ENCODE peak calls at places on chromosome 17, in seven cellular contexts. B is IMR-90, J is A549, Z is SK-N-SH, P is K562, L is HepG2, F is GM12878. V is an unnamed sample.

GRCh38 chr17:77478281-77478680 is 337.5 kb downstream of the SEC14L1 start:
- DNase-seq in B (no peak), J (no peak), P (no peak), Z (no peak), F (no peak), L (no peak), V (no peak)

GRCh38 chr17:40034426-40035161 is 19.4 kb downstream of the CSF3 start:
- DNase-seq in J (no peak), L (no peak), F (no peak), B (no peak), Z (no peak), P (no peak), V (no peak)

GRCh38 chr17:42560246-42560645 is 1.7 kb upstream of the COASY start:
- DNase-seq in J (no peak), B (no peak), Z (no peak), L (no peak), F (no peak), P (no peak), V (no peak)

GRCh38 chr17:48037036-48037881 is at the start of gene COPZ2:
- DNase-seq in Z (peak), F (no peak), B (peak), L (peak), P (no peak), J (peak), V (no peak)

GRCh38 chr17:39400547-39401411 is 647 bp downstream of the FBXL20 start:
- DNase-seq in F (no peak), J (no peak), B (no peak), L (no peak), P (no peak), Z (peak), V (no peak)

GRCh38 chr17:19239544-19239943 is 2.4 kb downstream of the EPN2 start:
- DNase-seq in P (no peak), Z (no peak), B (no peak), L (no peak), J (no peak), F (no peak), V (no peak)

GRCh38 chr17:29078183-29079045 is 35.5 kb downstream of the PIPOX start:
- DNase-seq in Z (no peak), L (no peak), B (peak), P (no peak), J (no peak), F (no peak), V (no peak)

GRCh38 chr17:67801626-67802175 is 23.6 kb upstream of the BPTF start:
- DNase-seq in J (peak), L (peak), Z (no peak), P (peak), B (no peak), F (no peak), V (no peak)

GRCh38 chr17:48055531-48056245 is 7.5 kb downstream of the NFE2L1 start:
- DNase-seq in F (peak), B (peak), Z (no peak), L (no peak), J (peak), P (no peak), V (peak)

GRCh38 chr17:73984981-73985380 is 218.5 kb upstream of the RPL38 start:
- DNase-seq in Z (no peak), P (no peak), J (no peak), F (no peak), L (no peak), B (no peak), V (no peak)

GRCh38 chr17:59333845-59334244 is 2.4 kb downstream of the YPEL2 start:
- DNase-seq in P (no peak), Z (no peak), F (no peak), L (no peak), J (no peak), B (no peak), V (no peak)

GRCh38 chr17:57011482-57012015 is 33.6 kb downstream of the SCPEP1 start:
- DNase-seq in F (no peak), P (no peak), B (no peak), J (no peak), Z (no peak), L (no peak), V (no peak)

GRCh38 chr17:27384261-27384701 is 72.0 kb upstream of the KSR1 start:
- DNase-seq in J (peak), P (no peak), Z (no peak), L (no peak), F (no peak), B (peak), V (no peak)

GRCh38 chr17:7355053-7355452 is at the start of gene TMEM95:
- DNase-seq in Z (no peak), L (no peak), J (no peak), F (no peak), B (no peak), P (no peak), V (no peak)

GRCh38 chr17:37694734-37695133 is 50.1 kb downstream of the HNF1B start:
- DNase-seq in Z (no peak), B (no peak), F (no peak), P (no peak), L (no peak), J (no peak), V (no peak)

GRCh38 chr17:28193241-28193640 is 125.8 kb upstream of the TMEM97 start:
- DNase-seq in L (no peak), J (no peak), B (no peak), Z (no peak), F (no peak), P (no peak), V (no peak)

GRCh38 chr17:80942360-80943345 is 49.0 kb upstream of the CHMP6 start:
- DNase-seq in L (no peak), J (no peak), P (no peak), Z (no peak), B (peak), F (no peak), V (no peak)

GRCh38 chr17:3917391-3917931 is 1.2 kb upstream of the P2RX1 start:
- DNase-seq in P (peak), B (peak), Z (peak), F (no peak), J (no peak), L (no peak), V (no peak)

GRCh38 chr17:64537488-64537887 is 30.7 kb downstream of the CEP95 start:
- DNase-seq in J (no peak), B (no peak), L (no peak), Z (no peak), F (no peak), P (peak), V (no peak)

GRCh38 chr17:43212641-43213490 is 1.2 kb downstream of the TMEM106A start:
- DNase-seq in L (no peak), J (no peak), P (no peak), F (peak), B (no peak), Z (no peak), V (no peak)

GRCh38 chr17:74694081-74694480 is 18.6 kb downstream of the CD300LF start:
- DNase-seq in B (no peak), J (no peak), L (no peak), Z (no peak), F (no peak), P (no peak), V (no peak)

GRCh38 chr17:44543213-44543904 is 13.9 kb upstream of the FZD2 start:
- DNase-seq in L (peak), B (peak), F (no peak), P (no peak), Z (no peak), J (peak), V (peak)

GRCh38 chr17:34568953-34569352 is 10.4 kb upstream of the TMEM132E start:
- DNase-seq in Z (no peak), J (no peak), B (no peak), L (no peak), P (no peak), F (no peak), V (no peak)

GRCh38 chr17:29682987-29683386 is 60.3 kb upstream of the CORO6 start:
- DNase-seq in L (no peak), Z (peak), B (no peak), F (no peak), J (no peak), P (no peak), V (no peak)

GRCh38 chr17:79301469-79301868 is 226.8 kb downstream of the ENGASE start:
- DNase-seq in B (no peak), J (no peak), L (no peak), Z (no peak), P (peak), F (no peak), V (no peak)

GRCh38 chr17:77723909-77724875 is 234.3 kb upstream of the TNRC6C start:
- DNase-seq in J (no peak), Z (no peak), B (no peak), P (no peak), F (peak), L (no peak), V (no peak)

GRCh38 chr17:35053204-35053603 is 10.3 kb downstream of the RFFL start:
- DNase-seq in P (no peak), L (no peak), B (no peak), Z (no peak), J (no peak), F (no peak), V (no peak)

GRCh38 chr17:14011740-14012405 is 57.4 kb upstream of the COX10 start:
- DNase-seq in P (no peak), L (no peak), Z (no peak), F (no peak), B (no peak), J (no peak), V (no peak)

GRCh38 chr17:71441098-71441497 is 679.7 kb upstream of the SOX9 start:
- DNase-seq in J (peak), L (no peak), F (no peak), P (no peak), Z (no peak), B (peak), V (no peak)

GRCh38 chr17:80992077-80992947 is 671 bp downstream of the CHMP6 start:
- DNase-seq in P (no peak), L (no peak), B (no peak), F (no peak), J (no peak), Z (peak), V (no peak)

GRCh38 chr17:78441271-78441986 is 63.0 kb downstream of the PGS1 start:
- DNase-seq in P (no peak), J (no peak), B (no peak), Z (no peak), L (no peak), F (no peak), V (no peak)

GRCh38 chr17:8705427-8705826 is 39.2 kb downstream of the CCDC42 start:
- DNase-seq in P (no peak), B (no peak), F (no peak), J (no peak), Z (no peak), L (no peak), V (no peak)

GRCh38 chr17:7982666-7983065 is 19.7 kb upstream of the GUCY2D start:
- DNase-seq in Z (no peak), F (no peak), B (peak), J (no peak), L (no peak), P (no peak), V (no peak)

GRCh38 chr17:8444506-8444905 is 8.8 kb downstream of the NDEL1 start:
- DNase-seq in B (no peak), J (no peak), L (no peak), Z (no peak), P (no peak), F (no peak), V (no peak)

GRCh38 chr17:58741121-58741625 is 14.5 kb upstream of the PPM1E start:
- DNase-seq in L (peak), J (peak), P (no peak), B (peak), F (no peak), Z (no peak), V (no peak)

GRCh38 chr17:37327341-37328090 is 48.3 kb upstream of the C17orf78 start:
- DNase-seq in J (peak), Z (no peak), P (no peak), L (no peak), B (peak), F (no peak), V (no peak)

GRCh38 chr17:28345420-28346198 is 10.0 kb downstream of the TNFAIP1 start:
- DNase-seq in B (no peak), P (no peak), Z (no peak), J (no peak), F (no peak), L (no peak), V (no peak)

GRCh38 chr17:21072623-21073278 is 29.9 kb upstream of the USP22 start:
- DNase-seq in J (no peak), B (no peak), L (no peak), P (no peak), F (no peak), Z (no peak), V (no peak)

GRCh38 chr17:17951524-17951923 is 20.7 kb downstream of the TOM1L2 start:
- DNase-seq in Z (no peak), L (no peak), F (no peak), J (no peak), P (no peak), B (no peak), V (no peak)

GRCh38 chr17:28598389-28598788 is 436 bp downstream of the SPAG5 start:
- DNase-seq in B (no peak), Z (no peak), L (no peak), P (no peak), F (no peak), J (no peak), V (no peak)

GRCh38 chr17:82458130-82458884 is at the start of gene NARF:
- DNase-seq in L (peak), B (peak), J (peak), P (peak), Z (peak), F (peak), V (peak)
- TF ChIP-seq RFX5 in L (no peak), B (no peak), J (peak), P (no peak), Z (peak), F (peak), V (no peak)

DNA sequence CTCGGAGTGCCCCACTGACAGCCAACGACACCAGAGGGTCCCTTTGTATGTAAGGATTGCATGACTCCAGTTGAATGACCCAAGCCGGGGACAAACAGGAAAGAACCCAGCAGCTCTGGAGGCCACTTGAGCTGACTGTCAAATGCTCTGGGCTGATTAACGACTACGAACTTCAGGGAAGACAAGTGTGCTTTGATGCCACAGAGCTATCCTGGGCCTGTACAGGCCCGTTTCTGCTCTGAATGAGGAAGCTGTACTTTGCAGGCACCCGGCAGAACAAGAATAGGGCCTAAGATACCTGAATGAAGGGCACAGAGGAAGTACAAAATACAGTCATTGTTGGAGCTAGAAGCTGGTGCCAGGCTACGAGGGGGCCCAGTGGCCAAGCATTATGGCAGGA is 404.5 kb downstream of the SLC39A11 start:
- DNase-seq in Z (no peak), F (no peak), L (no peak), P (no peak), J (no peak), B (no peak), V (no peak)
- TF ChIP-seq RFX5 in Z (no peak), F (no peak), L (no peak), P (no peak), J (no peak), B (no peak), V (no peak)

DNA sequence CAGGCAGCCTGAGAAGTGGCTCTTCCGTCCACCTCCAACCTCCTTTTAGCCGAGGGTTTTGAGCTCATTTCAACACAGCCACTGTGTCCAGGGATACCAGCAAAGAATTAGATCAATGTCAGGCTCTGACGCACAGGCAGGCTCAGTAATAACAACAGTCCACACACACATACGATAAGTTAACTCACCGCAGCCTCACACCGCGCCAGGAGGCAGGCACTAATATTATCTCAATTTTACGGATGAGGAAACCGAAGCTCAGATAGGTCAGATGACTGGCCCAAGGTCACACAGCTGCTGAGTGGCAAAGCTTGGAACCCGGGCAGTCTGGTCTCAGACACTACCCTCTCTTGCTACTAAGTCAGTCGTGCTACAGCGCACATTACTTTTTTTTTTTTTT is 22.9 kb downstream of the ABR start:
- DNase-seq in F (no peak), Z (no peak), L (no peak), B (no peak), P (no peak), J (no peak), V (no peak)
- TF ChIP-seq RFX5 in F (no peak), Z (no peak), L (no peak), B (no peak), P (no peak), J (no peak), V (no peak)

DNA sequence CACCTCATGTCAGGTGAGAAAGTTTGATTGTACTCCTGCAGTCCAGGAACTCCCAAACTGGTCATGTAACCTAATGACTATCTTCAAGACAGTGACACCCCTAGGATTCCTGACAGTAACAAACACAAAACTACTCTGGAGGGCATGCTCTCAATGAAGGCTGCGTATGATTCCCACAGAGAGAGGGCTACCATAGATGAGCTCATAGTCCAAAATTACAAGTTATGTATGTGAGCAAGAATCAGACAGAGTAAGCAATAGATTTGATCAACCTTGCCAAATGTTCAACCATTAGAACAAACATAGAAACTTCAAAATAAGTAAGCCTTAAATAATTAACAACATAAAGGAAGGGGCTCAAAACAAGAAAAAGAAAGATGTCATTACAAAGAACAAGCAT is 158.1 kb downstream of the COPRS start:
- DNase-seq in L (no peak), P (no peak), B (no peak), J (no peak), Z (no peak), F (no peak), V (no peak)
- TF ChIP-seq RFX5 in L (no peak), P (no peak), B (no peak), J (no peak), Z (no peak), F (no peak), V (no peak)

GRCh38 chr17:10197721-10198508 is 491 bp downstream of the GAS7 start:
- DNase-seq in P (no peak), J (no peak), Z (peak), L (no peak), F (no peak), B (no peak), V (no peak)

GRCh38 chr17:10200016-10200415 is 1.6 kb upstream of the GAS7 start:
- DNase-seq in L (no peak), Z (no peak), F (no peak), J (no peak), P (no peak), B (no peak), V (no peak)

GRCh38 chr17:10196936-10197335 is 1.5 kb downstream of the GAS7 start:
- DNase-seq in Z (no peak), J (no peak), F (no peak), L (no peak), B (no peak), P (no peak), V (no peak)

GRCh38 chr17:10197362-10197720 is 1.1 kb downstream of the GAS7 start:
- DNase-seq in Z (no peak), P (no peak), B (no peak), J (no peak), L (no peak), F (no peak), V (no peak)

DNA sequence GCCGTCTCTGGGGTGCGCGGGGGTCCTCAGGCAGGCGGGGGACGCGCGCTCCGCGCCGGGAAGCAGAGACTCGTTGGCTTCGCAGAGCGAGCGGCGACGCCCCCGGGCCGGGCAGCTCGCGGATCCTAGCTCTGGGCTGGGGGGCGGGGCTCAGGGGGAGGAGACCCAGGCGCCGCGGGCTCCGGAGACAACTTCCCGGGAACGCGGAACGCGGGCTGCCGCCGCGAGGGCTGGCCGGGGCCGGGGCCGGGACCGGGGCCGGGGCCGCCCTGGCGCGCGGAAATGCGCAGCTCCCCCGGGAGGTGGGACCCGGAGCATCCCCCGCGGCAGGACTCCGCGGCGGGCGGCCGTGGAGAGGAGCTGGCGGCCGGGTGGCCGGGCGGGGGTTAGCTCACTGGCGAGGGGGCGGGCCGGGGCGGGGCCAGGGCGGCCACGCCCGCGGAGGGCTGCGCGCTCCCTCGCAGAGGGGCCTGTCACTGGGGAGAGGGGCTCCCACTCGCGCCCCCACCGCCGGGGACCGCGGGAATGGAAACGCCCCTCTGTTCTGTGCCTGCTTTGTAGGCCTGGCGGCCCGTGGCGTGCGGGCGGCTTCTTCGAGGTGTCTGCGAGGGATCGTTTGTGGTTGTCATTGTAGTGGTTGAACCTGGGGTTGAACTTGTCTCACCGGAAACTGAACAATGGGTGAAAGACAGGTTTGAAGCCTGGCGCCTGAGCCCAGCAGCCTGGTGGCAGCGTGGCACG is at the start of gene GAS7:
- DNase-seq in F (no peak), J (no peak), B (peak), P (peak), Z (peak), L (no peak), V (peak)
- TF ChIP-seq RFX5 in F (no peak), J (no peak), B (no peak), P (no peak), Z (no peak), L (no peak), V (no peak)

DNA sequence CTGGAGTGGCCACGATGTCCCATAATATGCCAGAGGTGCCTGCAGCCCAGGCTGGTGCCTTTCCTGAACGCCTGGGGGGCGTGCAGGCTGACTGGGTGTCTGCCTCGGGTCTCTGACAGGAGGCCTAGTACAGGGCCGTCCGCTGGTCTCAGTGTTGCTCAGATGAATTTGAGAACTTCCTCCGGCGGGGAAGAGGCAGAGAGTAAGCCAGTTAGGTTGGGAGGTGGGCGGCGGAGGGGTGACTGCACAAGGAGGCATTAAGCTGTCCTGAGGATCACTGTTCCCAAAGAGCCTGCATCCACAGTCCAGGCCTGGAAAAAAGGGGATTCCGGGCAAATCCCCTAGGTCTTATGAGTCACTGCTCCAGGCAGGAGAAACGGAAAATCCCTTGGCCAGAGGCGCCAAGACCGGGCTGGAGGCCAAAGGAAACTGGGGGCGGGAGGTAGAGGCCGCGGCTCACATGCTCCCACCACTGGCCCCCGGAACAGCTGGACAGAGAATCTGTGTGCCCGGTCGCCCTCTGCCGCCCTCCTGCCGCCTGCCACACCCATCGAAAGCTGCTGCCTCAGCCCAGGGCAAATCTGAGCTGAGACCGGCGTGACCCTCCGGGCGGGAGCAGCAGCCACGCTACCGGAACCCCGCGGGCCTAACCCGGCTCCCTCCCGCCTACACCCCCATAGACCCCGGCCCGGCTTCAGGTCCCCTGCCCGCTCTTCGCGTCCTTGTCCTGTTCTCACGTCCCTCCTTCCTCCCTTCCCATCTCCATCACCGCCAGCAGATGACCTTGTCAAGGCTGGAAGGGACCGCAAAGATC is 1.2 kb downstream of the TRIM47 start:
- DNase-seq in Z (peak), F (no peak), J (peak), B (peak), P (no peak), L (peak), V (peak)
- TF ChIP-seq RFX5 in Z (no peak), F (no peak), J (peak), B (no peak), P (no peak), L (no peak), V (no peak)

V was measured in H1.